ENCODE peak calls at places on chromosomes 6 and 20, in six cellular contexts. K is tibial nerve, S is HFFc6, D is AG09309, O is NB4, F is WTC11. L is an unnamed sample.

GRCh38 chr6:105301072-105301503 is 101.8 kb downstream of the PREP start:
- DNase-seq in F (no peak), K (no peak), S (no peak), D (no peak), O (no peak), L (no peak)

GRCh38 chr6:47457370-47457769 is 20.2 kb upstream of the CD2AP start:
- DNase-seq in F (no peak), K (no peak), S (no peak), O (no peak), D (no peak), L (no peak)

GRCh38 chr6:27178001-27178730 is 69.3 kb upstream of the PRSS16 start:
- DNase-seq in S (peak), K (peak), F (peak), D (no peak), O (peak), L (no peak)

GRCh38 chr20:21820688-21821087 is 115.2 kb downstream of the PAX1 start:
- DNase-seq in K (no peak), S (no peak), D (no peak), O (no peak), F (no peak), L (no peak)

GRCh38 chr6:89144358-89145041 is 1.4 kb upstream of the PM20D2 start:
- DNase-seq in K (no peak), S (no peak), O (peak), D (no peak), F (no peak), L (no peak)

GRCh38 chr20:37596890-37597539 is 69.3 kb upstream of the BLCAP start:
- DNase-seq in K (no peak), O (no peak), D (no peak), S (no peak), F (no peak), L (peak)

GRCh38 chr6:82955841-82956240 is 109.8 kb downstream of the UBE3D start:
- DNase-seq in S (peak), F (no peak), O (no peak), K (no peak), D (peak), L (no peak)

GRCh38 chr6:75694406-75694805 is 54.6 kb upstream of the MYO6 start:
- DNase-seq in D (no peak), S (no peak), O (no peak), F (no peak), K (no peak), L (no peak)

GRCh38 chr20:63574829-63575720 is 1.0 kb upstream of the HELZ2 start:
- DNase-seq in O (peak), S (no peak), D (no peak), K (no peak), F (no peak), L (no peak)

GRCh38 chr6:21354805-21355238 is 238.7 kb upstream of the SOX4 start:
- DNase-seq in K (no peak), F (no peak), S (no peak), O (no peak), D (no peak), L (no peak)

GRCh38 chr6:124962617-124963415 is 579 bp downstream of the RNF217 start:
- DNase-seq in D (no peak), K (peak), S (peak), O (no peak), F (peak), L (no peak)
- TF ChIP-seq CTCF in D (peak), K (no peak), S (peak), O (no peak), F (no peak), L (peak)

DNA sequence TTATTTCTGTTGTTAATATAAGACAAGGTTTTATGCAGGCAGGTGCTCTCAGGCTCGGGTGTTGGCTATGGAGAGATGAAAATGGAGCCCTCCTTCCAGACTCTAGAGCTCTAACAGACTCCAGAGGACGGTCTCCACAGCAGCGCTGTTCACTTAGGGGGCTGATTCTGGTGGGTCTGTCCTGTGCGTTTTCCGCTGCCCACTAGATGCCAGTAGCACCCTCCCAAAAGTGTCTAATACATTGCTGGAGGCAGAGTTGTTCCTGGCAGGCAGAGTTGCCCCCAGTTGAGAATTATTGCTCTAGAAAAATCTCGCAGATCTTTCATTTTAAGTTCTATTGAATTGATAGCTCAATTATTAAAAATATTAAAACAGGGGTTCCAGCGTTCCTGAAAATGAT is 109.9 kb downstream of the MAP3K4 start:
- DNase-seq in K (no peak), S (no peak), O (peak), F (peak), D (no peak), L (no peak)
- TF ChIP-seq CTCF in K (no peak), S (peak), O (peak), F (no peak), D (peak), L (peak)

DNA sequence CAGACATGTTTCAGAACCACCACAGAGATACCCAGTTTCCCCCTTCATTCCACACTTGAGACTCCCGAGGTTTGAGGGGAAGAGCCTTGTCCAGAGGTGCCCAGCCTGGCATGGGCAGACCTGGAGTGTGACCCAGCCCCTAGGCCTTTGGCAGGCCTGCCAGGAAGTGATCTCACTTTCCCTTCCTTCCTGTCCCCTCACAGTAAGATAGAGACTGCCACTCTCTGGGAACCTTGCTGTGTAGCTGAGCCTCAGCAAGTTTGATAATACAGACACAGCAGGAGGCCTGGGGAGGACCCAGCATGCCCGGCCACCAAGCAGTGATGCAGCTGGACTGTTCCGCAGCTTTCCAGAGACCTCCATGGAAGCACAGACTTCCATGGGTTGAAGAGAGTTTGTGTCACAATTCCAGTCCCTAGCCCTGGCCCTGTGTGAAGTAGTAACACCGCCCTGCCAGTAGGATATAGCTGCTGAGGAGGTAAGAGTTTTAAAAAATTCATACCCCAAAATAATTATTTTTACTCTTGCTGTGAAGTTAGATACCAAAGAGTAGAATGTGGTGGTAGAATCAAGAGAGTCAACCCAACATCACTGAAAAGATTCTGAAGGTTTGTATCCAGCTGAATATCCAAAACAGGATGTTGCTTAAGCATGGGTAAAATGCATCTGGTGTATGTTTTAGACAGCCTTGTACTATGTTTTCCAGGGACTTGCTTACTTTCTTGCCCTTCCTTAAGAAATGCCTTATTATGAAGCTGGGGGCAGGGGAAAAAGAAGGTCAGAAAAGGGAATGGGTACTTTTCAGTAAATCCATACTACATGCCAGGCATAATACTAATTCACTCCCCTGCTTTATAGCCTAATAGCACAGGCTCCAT is 16.3 kb downstream of the PKIG start:
- DNase-seq in K (no peak), S (no peak), D (no peak), F (no peak), O (peak), L (no peak)
- TF ChIP-seq CTCF in K (peak), S (peak), D (no peak), F (no peak), O (peak), L (peak)

GRCh38 chr20:59055302-59055701 is 12.7 kb upstream of the PRELID3B start:
- DNase-seq in S (peak), D (no peak), F (no peak), K (peak), O (peak), L (no peak)
- TF ChIP-seq CTCF in S (peak), D (peak), F (no peak), K (no peak), O (peak), L (peak)

DNA sequence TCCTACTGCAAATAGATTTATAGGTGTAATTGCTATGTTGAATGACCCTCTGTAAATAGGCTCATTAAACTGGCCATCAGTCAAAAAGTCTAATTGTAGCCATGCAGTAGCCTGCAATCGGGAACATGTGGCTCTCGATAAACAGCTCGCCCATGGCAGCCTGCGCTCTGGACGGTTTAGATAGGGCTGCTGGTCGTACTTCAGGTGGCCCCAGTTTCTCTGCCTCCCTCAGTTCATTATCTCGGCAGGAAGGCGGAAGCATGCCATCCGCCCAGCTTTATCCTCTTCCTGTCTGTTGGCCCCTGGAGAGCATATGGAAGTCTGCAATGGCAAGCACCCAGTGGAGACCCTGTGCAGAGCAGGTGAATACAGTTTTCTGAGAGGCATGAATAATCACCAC is 143.1 kb downstream of the MBOAT1 start:
- DNase-seq in D (no peak), K (no peak), O (no peak), F (no peak), S (no peak), L (no peak)
- TF ChIP-seq CTCF in D (no peak), K (no peak), O (no peak), F (no peak), S (no peak), L (no peak)

GRCh38 chr6:125753937-125754259 is 4.5 kb downstream of the HEY2 start:
- DNase-seq in O (no peak), S (no peak), F (no peak), K (no peak), D (no peak), L (no peak)

GRCh38 chr6:125764105-125764671 is 14.8 kb downstream of the HEY2 start:
- DNase-seq in S (no peak), O (no peak), D (no peak), F (no peak), K (no peak), L (no peak)

GRCh38 chr6:125759959-125760457 is 10.6 kb downstream of the HEY2 start:
- DNase-seq in O (peak), F (no peak), D (no peak), K (no peak), S (no peak), L (no peak)

GRCh38 chr6:125753218-125753936 is 3.9 kb downstream of the HEY2 start:
- DNase-seq in F (no peak), D (no peak), S (peak), O (peak), K (no peak), L (no peak)

DNA sequence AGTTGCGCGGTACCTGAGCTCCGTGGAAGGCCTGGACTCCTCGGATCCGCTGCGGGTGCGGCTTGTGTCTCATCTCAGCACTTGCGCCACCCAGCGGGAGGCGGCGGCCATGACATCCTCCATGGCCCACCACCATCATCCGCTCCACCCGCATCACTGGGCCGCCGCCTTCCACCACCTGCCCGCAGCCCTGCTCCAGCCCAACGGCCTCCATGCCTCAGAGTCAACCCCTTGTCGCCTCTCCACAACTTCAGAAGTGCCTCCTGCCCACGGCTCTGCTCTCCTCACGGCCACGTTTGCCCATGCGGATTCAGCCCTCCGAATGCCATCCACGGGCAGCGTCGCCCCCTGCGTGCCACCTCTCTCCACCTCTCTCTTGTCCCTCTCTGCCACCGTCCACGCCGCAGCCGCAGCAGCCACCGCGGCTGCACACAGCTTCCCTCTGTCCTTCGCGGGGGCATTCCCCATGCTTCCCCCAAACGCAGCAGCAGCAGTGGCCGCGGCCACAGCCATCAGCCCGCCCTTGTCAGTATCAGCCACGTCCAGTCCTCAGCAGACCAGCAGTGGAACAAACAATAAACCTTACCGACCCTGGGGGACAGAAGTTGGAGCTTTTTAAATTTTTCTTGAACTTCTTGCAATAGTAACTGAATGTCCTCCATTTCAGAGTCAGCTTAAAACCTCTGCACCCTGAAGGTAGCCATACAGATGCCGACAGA is 9.9 kb downstream of the HEY2 start:
- DNase-seq in D (no peak), S (no peak), O (no peak), F (peak), K (no peak), L (peak)
- TF ChIP-seq CTCF in D (no peak), S (peak), O (peak), F (peak), K (no peak), L (peak)

GRCh38 chr6:128327890-128328289 is 192.5 kb downstream of the PTPRK start:
- DNase-seq in F (peak), O (peak), D (no peak), S (peak), K (no peak), L (no peak)
- TF ChIP-seq CTCF in F (peak), O (peak), D (peak), S (peak), K (no peak), L (peak)

DNA sequence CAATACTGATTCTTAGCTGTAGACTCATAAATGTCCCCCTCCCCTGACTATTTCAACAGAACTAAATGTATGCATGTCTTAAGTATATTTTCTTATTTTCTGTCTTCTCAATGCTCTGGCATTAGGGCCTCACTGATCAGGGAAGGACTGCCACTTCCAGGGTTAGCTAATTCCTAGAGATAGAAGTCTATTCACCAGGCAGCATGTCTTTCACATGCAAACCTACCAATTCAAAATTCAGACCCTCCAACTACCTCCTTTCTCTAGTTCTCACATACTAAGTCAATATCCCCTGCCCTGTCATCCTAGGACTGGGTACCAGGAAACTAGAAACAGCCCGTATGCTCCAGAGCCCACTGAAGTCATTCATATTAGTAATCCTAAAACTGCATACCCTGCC is 132.3 kb downstream of the RALGAPA2 start:
- DNase-seq in S (no peak), F (no peak), O (no peak), K (no peak), D (no peak), L (no peak)
- TF ChIP-seq CTCF in S (no peak), F (no peak), O (no peak), K (no peak), D (no peak), L (no peak)